ENCODE peak calls at places on chromosomes 2 and 18, in six cellular contexts. One of them, this sample, is unnamed. For H3K9me3, the result is how much of the 10 kb centered on the place peaks cover.

GRCh38 chr2:158781562-158781961 is 13.6 kb upstream of the DAPL1 start:
- DNase-seq in tibial artery: no peak
- DNase-seq in Peyer's patch: no peak
- DNase-seq in right atrium auricular region: no peak
- DNase-seq in HCT116: no peak
- DNase-seq in heart left ventricle: no peak
- DNase-seq in this sample: no peak

GRCh38 chr2:9319338-9319715 is 104.0 kb downstream of the ITGB1BP1 start:
- DNase-seq in tibial artery: no peak
- DNase-seq in Peyer's patch: no peak
- DNase-seq in right atrium auricular region: no peak
- DNase-seq in HCT116: no peak
- DNase-seq in heart left ventricle: no peak
- DNase-seq in this sample: no peak

GRCh38 chr2:149418065-149418464 is 87.7 kb downstream of the LYPD6 start:
- DNase-seq in tibial artery: no peak
- DNase-seq in Peyer's patch: no peak
- DNase-seq in right atrium auricular region: no peak
- DNase-seq in HCT116: no peak
- DNase-seq in heart left ventricle: no peak
- DNase-seq in this sample: no peak

GRCh38 chr2:82795446-82795845 is 1663.6 kb downstream of the SUCLG1 start:
- DNase-seq in tibial artery: no peak
- DNase-seq in Peyer's patch: no peak
- DNase-seq in right atrium auricular region: no peak
- DNase-seq in HCT116: peak
- DNase-seq in heart left ventricle: no peak
- DNase-seq in this sample: no peak

GRCh38 chr2:73343992-73344391 is 41.6 kb upstream of the ALMS1 start:
- DNase-seq in tibial artery: no peak
- DNase-seq in Peyer's patch: no peak
- DNase-seq in right atrium auricular region: no peak
- DNase-seq in HCT116: no peak
- DNase-seq in heart left ventricle: no peak
- DNase-seq in this sample: no peak

GRCh38 chr2:179579744-179580143 is 281.7 kb downstream of the ZNF385B start:
- DNase-seq in tibial artery: no peak
- DNase-seq in Peyer's patch: no peak
- DNase-seq in right atrium auricular region: no peak
- DNase-seq in HCT116: no peak
- DNase-seq in heart left ventricle: no peak
- DNase-seq in this sample: no peak

GRCh38 chr18:62510744-62511143 is 12.1 kb upstream of the ZCCHC2 start:
- DNase-seq in tibial artery: no peak
- DNase-seq in Peyer's patch: no peak
- DNase-seq in right atrium auricular region: no peak
- DNase-seq in HCT116: no peak
- DNase-seq in heart left ventricle: no peak
- DNase-seq in this sample: no peak

GRCh38 chr2:10389191-10389590 is 58.9 kb downstream of the ODC1 start:
- DNase-seq in tibial artery: no peak
- DNase-seq in Peyer's patch: no peak
- DNase-seq in right atrium auricular region: no peak
- DNase-seq in HCT116: no peak
- DNase-seq in heart left ventricle: no peak
- DNase-seq in this sample: no peak

GRCh38 chr2:4039999-4040398 is 336.6 kb downstream of the DCDC2C start:
- DNase-seq in tibial artery: no peak
- DNase-seq in Peyer's patch: no peak
- DNase-seq in right atrium auricular region: no peak
- DNase-seq in HCT116: no peak
- DNase-seq in heart left ventricle: no peak
- DNase-seq in this sample: no peak

GRCh38 chr2:44040365-44040764 is 44.6 kb upstream of the LRPPRC start:
- DNase-seq in tibial artery: no peak
- DNase-seq in Peyer's patch: no peak
- DNase-seq in right atrium auricular region: no peak
- DNase-seq in HCT116: no peak
- DNase-seq in heart left ventricle: no peak
- DNase-seq in this sample: no peak
- H3K9me3 ChIP-seq in tibial artery: under half
- H3K9me3 ChIP-seq in Peyer's patch: under half
- H3K9me3 ChIP-seq in right atrium auricular region: under half
- H3K9me3 ChIP-seq in HCT116: under half
- H3K9me3 ChIP-seq in heart left ventricle: under half
- H3K9me3 ChIP-seq in this sample: under half

GRCh38 chr2:49798570-49798969 is 644.3 kb upstream of the FSHR start:
- DNase-seq in tibial artery: no peak
- DNase-seq in Peyer's patch: no peak
- DNase-seq in right atrium auricular region: no peak
- DNase-seq in HCT116: no peak
- DNase-seq in heart left ventricle: no peak
- DNase-seq in this sample: no peak
- H3K27ac ChIP-seq in tibial artery: no peak
- H3K27ac ChIP-seq in Peyer's patch: no peak
- H3K27ac ChIP-seq in right atrium auricular region: no peak
- H3K27ac ChIP-seq in HCT116: no peak
- H3K27ac ChIP-seq in heart left ventricle: no peak
- H3K27ac ChIP-seq in this sample: no peak

GRCh38 chr18:35282353-35282752 is 7.7 kb downstream of the ZSCAN30 start:
- DNase-seq in tibial artery: no peak
- DNase-seq in Peyer's patch: no peak
- DNase-seq in right atrium auricular region: no peak
- DNase-seq in HCT116: no peak
- DNase-seq in heart left ventricle: no peak
- DNase-seq in this sample: peak
- H3K9me3 ChIP-seq in tibial artery: under half
- H3K9me3 ChIP-seq in Peyer's patch: under half
- H3K9me3 ChIP-seq in right atrium auricular region: under half
- H3K9me3 ChIP-seq in HCT116: under half
- H3K9me3 ChIP-seq in heart left ventricle: under half
- H3K9me3 ChIP-seq in this sample: under half

DNA sequence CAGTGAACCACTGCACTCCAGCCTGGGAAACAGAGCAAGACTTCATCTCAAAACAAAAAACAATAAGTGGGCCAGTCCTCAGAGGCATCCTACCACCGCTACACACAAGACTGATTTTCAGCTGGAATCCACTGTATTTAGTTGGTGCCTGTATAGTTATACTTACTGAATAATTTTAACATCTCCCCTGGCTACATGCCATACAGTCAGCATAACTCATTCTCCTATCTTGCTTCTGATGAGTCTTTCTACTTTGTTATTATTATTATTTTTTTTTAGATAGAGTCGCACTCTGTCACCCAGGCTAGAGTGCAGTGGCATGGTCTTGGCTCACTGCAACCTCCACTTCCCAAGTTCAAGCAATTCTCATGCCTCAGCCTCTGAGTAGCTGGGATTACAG is 19.9 kb upstream of the CAB39 start:
- DNase-seq in tibial artery: no peak
- DNase-seq in Peyer's patch: no peak
- DNase-seq in right atrium auricular region: no peak
- DNase-seq in HCT116: no peak
- DNase-seq in heart left ventricle: no peak
- DNase-seq in this sample: no peak
- H3K27ac ChIP-seq in tibial artery: no peak
- H3K27ac ChIP-seq in Peyer's patch: no peak
- H3K27ac ChIP-seq in right atrium auricular region: no peak
- H3K27ac ChIP-seq in HCT116: no peak
- H3K27ac ChIP-seq in heart left ventricle: no peak
- H3K27ac ChIP-seq in this sample: no peak

GRCh38 chr2:118339386-118339785 is 251.1 kb downstream of the INSIG2 start:
- DNase-seq in tibial artery: no peak
- DNase-seq in Peyer's patch: no peak
- DNase-seq in right atrium auricular region: no peak
- DNase-seq in HCT116: no peak
- DNase-seq in heart left ventricle: no peak
- DNase-seq in this sample: no peak
- H3K9me3 ChIP-seq in tibial artery: under half
- H3K9me3 ChIP-seq in Peyer's patch: under half
- H3K9me3 ChIP-seq in right atrium auricular region: under half
- H3K9me3 ChIP-seq in HCT116: under half
- H3K9me3 ChIP-seq in heart left ventricle: under half
- H3K9me3 ChIP-seq in this sample: under half

DNA sequence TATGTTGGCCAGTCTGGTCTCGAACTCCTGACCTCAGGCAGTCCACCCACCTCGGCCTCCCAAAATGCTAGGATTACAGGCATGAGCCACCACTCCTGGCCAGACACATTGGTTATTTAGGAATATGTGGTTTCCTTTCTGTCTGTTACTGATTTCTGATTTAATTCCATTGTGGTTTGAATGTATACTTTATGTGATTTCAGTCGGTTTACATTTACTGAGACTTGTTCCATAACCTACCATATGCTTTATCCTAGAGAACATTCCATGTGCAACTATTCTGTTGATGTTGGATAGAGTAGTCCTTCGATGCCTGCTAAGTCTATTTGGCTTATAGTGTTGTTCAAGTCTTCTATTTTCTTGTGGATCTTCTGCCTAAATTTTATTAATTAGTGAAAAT is 1.6 kb upstream of the CCL20 start:
- DNase-seq in tibial artery: no peak
- DNase-seq in Peyer's patch: no peak
- DNase-seq in right atrium auricular region: no peak
- DNase-seq in HCT116: no peak
- DNase-seq in heart left ventricle: no peak
- DNase-seq in this sample: peak
- H3K27ac ChIP-seq in tibial artery: no peak
- H3K27ac ChIP-seq in Peyer's patch: no peak
- H3K27ac ChIP-seq in right atrium auricular region: no peak
- H3K27ac ChIP-seq in HCT116: no peak
- H3K27ac ChIP-seq in heart left ventricle: no peak
- H3K27ac ChIP-seq in this sample: no peak

GRCh38 chr2:172510582-172510981 is 45.3 kb upstream of the PDK1 start:
- DNase-seq in tibial artery: no peak
- DNase-seq in Peyer's patch: no peak
- DNase-seq in right atrium auricular region: no peak
- DNase-seq in HCT116: no peak
- DNase-seq in heart left ventricle: no peak
- DNase-seq in this sample: no peak
- H3K9me3 ChIP-seq in tibial artery: under half
- H3K9me3 ChIP-seq in Peyer's patch: under half
- H3K9me3 ChIP-seq in right atrium auricular region: under half
- H3K9me3 ChIP-seq in HCT116: under half
- H3K9me3 ChIP-seq in heart left ventricle: under half
- H3K9me3 ChIP-seq in this sample: under half